ENCODE peak calls at places on chromosome 12, in nine cellular contexts. H is ureter; F is C1 segment of cervical spinal cord; A is HS-5; U is nephron progenitor cell; I is caudate nucleus; O is naive thymus-derived CD8-positive, alpha-beta T cell; D is activated gamma-delta T cell treated with Interleukin-2 at 50 U/mL for 16 hours; G is hypothalamus. S is an unnamed sample.

GRCh38 chr12:12441891-12442461 is 85.1 kb downstream of the BORCS5 start:
- DNase-seq in U (no peak), I (no peak), D (peak; percentile 47), F (no peak), G (no peak), O (peak; percentile 31), H (no peak), A (no peak), S (no peak)

GRCh38 chr12:9066755-9067433 is 48.8 kb downstream of the A2M start:
- DNase-seq in F (no peak), I (no peak), U (no peak), O (no peak), G (no peak), H (no peak), D (no peak), A (no peak), S (no peak)

GRCh38 chr12:96392397-96392796 is 7.8 kb downstream of the CDK17 start:
- DNase-seq in F (no peak), H (no peak), G (no peak), O (no peak), I (no peak), A (no peak), U (no peak), D (no peak), S (no peak)

GRCh38 chr12:66329941-66330340 is 27.6 kb downstream of the HELB start:
- DNase-seq in G (no peak), U (no peak), D (no peak), F (no peak), I (no peak), O (no peak), H (no peak), A (no peak), S (no peak)

GRCh38 chr12:58801986-58802385 is 118.3 kb downstream of the LRIG3 start:
- DNase-seq in A (no peak), D (no peak), I (no peak), F (no peak), O (no peak), H (no peak), G (no peak), U (peak; percentile 12), S (no peak)

GRCh38 chr12:82832981-82833380 is 146.3 kb downstream of the TMTC2 start:
- DNase-seq in U (no peak), A (no peak), O (no peak), I (no peak), D (no peak), F (no peak), H (no peak), G (no peak), S (no peak)

GRCh38 chr12:56151672-56152131 is 685 bp upstream of the MYL6B start:
- DNase-seq in H (no peak), A (no peak), D (peak; percentile 64), I (peak; percentile 72), U (peak; percentile 46), F (no peak), O (peak; percentile 61), G (no peak), S (no peak)

GRCh38 chr12:106255493-106255892 is 7.7 kb upstream of the CKAP4 start:
- DNase-seq in F (no peak), D (no peak), U (no peak), G (no peak), A (no peak), I (no peak), O (no peak), H (no peak), S (no peak)

GRCh38 chr12:71548906-71549305 is 109.3 kb downstream of the LGR5 start:
- DNase-seq in G (no peak), F (no peak), A (no peak), O (no peak), I (no peak), U (no peak), H (no peak), D (no peak), S (peak; percentile 11)

GRCh38 chr12:43109626-43110345 is 442.2 kb downstream of the ADAMTS20 start:
- DNase-seq in I (no peak), O (no peak), D (no peak), G (no peak), F (no peak), U (no peak), H (no peak), A (no peak), S (no peak)

GRCh38 chr12:58413794-58414193 is 472.4 kb downstream of the ATP23 start:
- DNase-seq in A (peak; percentile 35), F (no peak), D (no peak), I (no peak), U (no peak), O (no peak), H (no peak), G (no peak), S (no peak)

GRCh38 chr12:87836190-87836589 is 193.0 kb downstream of the C12orf50 start:
- DNase-seq in H (no peak), A (no peak), U (no peak), G (no peak), D (no peak), I (no peak), F (no peak), O (no peak), S (no peak)

S was measured in midbrain.